ENCODE peak calls at places on chromosomes 5 and 9, in seven cellular contexts. One of them, this sample, is unnamed.

GRCh38 chr5:16018970-16019369 is 160.6 kb downstream of the MARCHF11 start:
- DNase-seq in mesendoderm: no peak
- DNase-seq in H9: no peak
- DNase-seq in mesenchymal stem cell: no peak
- DNase-seq in neuronal stem cell: no peak
- DNase-seq in IMR-90: no peak
- DNase-seq in trophoblast cell: no peak
- DNase-seq in this sample: no peak

GRCh38 chr5:105506692-105507277 is 1944.2 kb upstream of the NUDT12 start:
- DNase-seq in H9: peak
- DNase-seq in mesenchymal stem cell: peak
- DNase-seq in neuronal stem cell: no peak
- DNase-seq in mesendoderm: peak
- DNase-seq in trophoblast cell: peak
- DNase-seq in IMR-90: peak
- DNase-seq in this sample: no peak

GRCh38 chr5:82406200-82406773 is 128.1 kb upstream of the RPS23 start:
- DNase-seq in IMR-90: peak
- DNase-seq in mesendoderm: peak
- DNase-seq in H9: no peak
- DNase-seq in trophoblast cell: peak
- DNase-seq in mesenchymal stem cell: peak
- DNase-seq in neuronal stem cell: no peak
- DNase-seq in this sample: no peak

GRCh38 chr9:129161534-129161837 is 16.6 kb downstream of the IER5L start:
- DNase-seq in H9: no peak
- DNase-seq in neuronal stem cell: no peak
- DNase-seq in IMR-90: no peak
- DNase-seq in mesendoderm: no peak
- DNase-seq in mesenchymal stem cell: no peak
- DNase-seq in trophoblast cell: no peak
- DNase-seq in this sample: no peak

GRCh38 chr5:43873791-43874190 is 270.8 kb downstream of the NNT start:
- DNase-seq in neuronal stem cell: no peak
- DNase-seq in trophoblast cell: peak
- DNase-seq in IMR-90: no peak
- DNase-seq in mesendoderm: no peak
- DNase-seq in mesenchymal stem cell: no peak
- DNase-seq in H9: no peak
- DNase-seq in this sample: no peak

GRCh38 chr5:141805874-141806273 is 72.3 kb downstream of the PCDH1 start:
- DNase-seq in trophoblast cell: no peak
- DNase-seq in mesendoderm: no peak
- DNase-seq in H9: no peak
- DNase-seq in neuronal stem cell: no peak
- DNase-seq in IMR-90: no peak
- DNase-seq in mesenchymal stem cell: no peak
- DNase-seq in this sample: no peak

GRCh38 chr5:137291031-137291430 is 208.1 kb downstream of the SPOCK1 start:
- DNase-seq in neuronal stem cell: no peak
- DNase-seq in mesendoderm: no peak
- DNase-seq in trophoblast cell: no peak
- DNase-seq in IMR-90: no peak
- DNase-seq in H9: no peak
- DNase-seq in mesenchymal stem cell: no peak
- DNase-seq in this sample: no peak

GRCh38 chr9:90942555-90942954 is 140.9 kb downstream of the SYK start:
- DNase-seq in mesendoderm: no peak
- DNase-seq in H9: no peak
- DNase-seq in trophoblast cell: no peak
- DNase-seq in neuronal stem cell: no peak
- DNase-seq in mesenchymal stem cell: no peak
- DNase-seq in IMR-90: peak
- DNase-seq in this sample: no peak

GRCh38 chr5:121668635-121669034 is 183.0 kb upstream of the FTMT start:
- DNase-seq in H9: no peak
- DNase-seq in mesendoderm: peak
- DNase-seq in neuronal stem cell: no peak
- DNase-seq in mesenchymal stem cell: peak
- DNase-seq in trophoblast cell: no peak
- DNase-seq in IMR-90: no peak
- DNase-seq in this sample: no peak

GRCh38 chr9:98047002-98047401 is 9.5 kb upstream of the NANS start:
- DNase-seq in mesenchymal stem cell: no peak
- DNase-seq in mesendoderm: no peak
- DNase-seq in H9: no peak
- DNase-seq in IMR-90: no peak
- DNase-seq in trophoblast cell: no peak
- DNase-seq in neuronal stem cell: no peak
- DNase-seq in this sample: no peak

GRCh38 chr5:33299621-33300208 is 141.1 kb upstream of the TARS1 start:
- DNase-seq in mesendoderm: peak
- DNase-seq in H9: no peak
- DNase-seq in mesenchymal stem cell: peak
- DNase-seq in trophoblast cell: peak
- DNase-seq in neuronal stem cell: no peak
- DNase-seq in IMR-90: peak
- DNase-seq in this sample: no peak

GRCh38 chr5:40486437-40487270 is 193.1 kb upstream of the PTGER4 start:
- DNase-seq in IMR-90: peak
- DNase-seq in neuronal stem cell: no peak
- DNase-seq in mesendoderm: no peak
- DNase-seq in H9: no peak
- DNase-seq in mesenchymal stem cell: no peak
- DNase-seq in trophoblast cell: peak
- DNase-seq in this sample: no peak

GRCh38 chr5:14925326-14925725 is 53.7 kb upstream of the ANKH start:
- DNase-seq in mesendoderm: no peak
- DNase-seq in trophoblast cell: no peak
- DNase-seq in H9: no peak
- DNase-seq in IMR-90: peak
- DNase-seq in mesenchymal stem cell: peak
- DNase-seq in neuronal stem cell: no peak
- DNase-seq in this sample: no peak

GRCh38 chr5:31638748-31639418 is at the start of gene PDZD2:
- DNase-seq in mesendoderm: peak
- DNase-seq in H9: peak
- DNase-seq in trophoblast cell: peak
- DNase-seq in IMR-90: peak
- DNase-seq in mesenchymal stem cell: peak
- DNase-seq in neuronal stem cell: peak
- DNase-seq in this sample: peak

GRCh38 chr5:31640024-31640423 is 1.1 kb downstream of the PDZD2 start:
- DNase-seq in IMR-90: no peak
- DNase-seq in trophoblast cell: peak
- DNase-seq in H9: peak
- DNase-seq in mesenchymal stem cell: peak
- DNase-seq in neuronal stem cell: no peak
- DNase-seq in mesendoderm: peak
- DNase-seq in this sample: no peak

GRCh38 chr5:31641059-31641458 is 2.1 kb downstream of the PDZD2 start:
- DNase-seq in trophoblast cell: no peak
- DNase-seq in neuronal stem cell: no peak
- DNase-seq in mesenchymal stem cell: no peak
- DNase-seq in H9: no peak
- DNase-seq in mesendoderm: no peak
- DNase-seq in IMR-90: no peak
- DNase-seq in this sample: no peak

GRCh38 chr5:31639488-31640011 is 619 bp downstream of the PDZD2 start:
- DNase-seq in trophoblast cell: no peak
- DNase-seq in mesendoderm: peak
- DNase-seq in mesenchymal stem cell: peak
- DNase-seq in IMR-90: no peak
- DNase-seq in H9: no peak
- DNase-seq in neuronal stem cell: no peak
- DNase-seq in this sample: peak

GRCh38 chr5:31640573-31640972 is 1.6 kb downstream of the PDZD2 start:
- DNase-seq in mesenchymal stem cell: no peak
- DNase-seq in neuronal stem cell: no peak
- DNase-seq in IMR-90: no peak
- DNase-seq in mesendoderm: no peak
- DNase-seq in trophoblast cell: no peak
- DNase-seq in H9: no peak
- DNase-seq in this sample: no peak
- H2BK120ac ChIP-seq in mesenchymal stem cell: no peak
- H2BK120ac ChIP-seq in neuronal stem cell: no peak
- H2BK120ac ChIP-seq in IMR-90: no peak
- H2BK120ac ChIP-seq in mesendoderm: no peak
- H2BK120ac ChIP-seq in trophoblast cell: no peak
- H2BK120ac ChIP-seq in H9: no peak
- H2BK120ac ChIP-seq in this sample: no peak

GRCh38 chr9:36164361-36164760 is 4.8 kb upstream of the CCIN start:
- DNase-seq in trophoblast cell: no peak
- DNase-seq in mesendoderm: peak
- DNase-seq in mesenchymal stem cell: no peak
- DNase-seq in neuronal stem cell: no peak
- DNase-seq in H9: no peak
- DNase-seq in IMR-90: no peak
- DNase-seq in this sample: no peak
- H2BK120ac ChIP-seq in trophoblast cell: no peak
- H2BK120ac ChIP-seq in mesendoderm: peak
- H2BK120ac ChIP-seq in mesenchymal stem cell: no peak
- H2BK120ac ChIP-seq in neuronal stem cell: no peak
- H2BK120ac ChIP-seq in H9: no peak
- H2BK120ac ChIP-seq in IMR-90: peak
- H2BK120ac ChIP-seq in this sample: no peak

GRCh38 chr5:125140855-125141254 is 394.4 kb upstream of the ZNF608 start:
- DNase-seq in H9: no peak
- DNase-seq in trophoblast cell: no peak
- DNase-seq in mesendoderm: no peak
- DNase-seq in mesenchymal stem cell: peak
- DNase-seq in neuronal stem cell: no peak
- DNase-seq in IMR-90: peak
- DNase-seq in this sample: no peak
- H2BK120ac ChIP-seq in H9: no peak
- H2BK120ac ChIP-seq in trophoblast cell: no peak
- H2BK120ac ChIP-seq in mesendoderm: no peak
- H2BK120ac ChIP-seq in mesenchymal stem cell: no peak
- H2BK120ac ChIP-seq in neuronal stem cell: no peak
- H2BK120ac ChIP-seq in IMR-90: peak
- H2BK120ac ChIP-seq in this sample: no peak

GRCh38 chr9:112520069-112520468 is 33.4 kb downstream of the KIAA1958 start:
- DNase-seq in H9: no peak
- DNase-seq in neuronal stem cell: no peak
- DNase-seq in trophoblast cell: no peak
- DNase-seq in mesendoderm: no peak
- DNase-seq in IMR-90: no peak
- DNase-seq in mesenchymal stem cell: no peak
- DNase-seq in this sample: no peak

GRCh38 chr9:112516769-112517168 is 30.1 kb downstream of the KIAA1958 start:
- DNase-seq in neuronal stem cell: no peak
- DNase-seq in mesenchymal stem cell: no peak
- DNase-seq in trophoblast cell: no peak
- DNase-seq in mesendoderm: no peak
- DNase-seq in IMR-90: no peak
- DNase-seq in H9: no peak
- DNase-seq in this sample: no peak

DNA sequence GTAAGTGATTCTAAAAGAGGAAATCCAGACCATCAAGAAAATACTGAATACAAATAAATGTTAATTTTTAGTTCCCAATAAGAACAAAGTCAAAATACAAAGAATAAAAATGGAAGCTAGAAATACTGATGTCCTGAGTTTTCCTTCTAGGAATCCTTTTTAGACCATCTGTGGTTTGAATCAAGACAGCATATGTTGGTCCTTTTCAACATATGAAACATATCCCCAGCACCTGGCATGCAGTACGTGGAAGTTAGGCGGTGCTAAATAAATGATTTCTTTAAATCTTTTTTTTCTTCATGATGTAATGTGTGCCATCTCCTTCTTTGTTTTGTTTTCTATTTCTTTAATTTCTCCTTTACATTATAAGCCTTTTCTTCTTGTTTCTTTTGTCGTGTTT is 34.0 kb downstream of the KIAA1958 start:
- DNase-seq in trophoblast cell: no peak
- DNase-seq in mesendoderm: no peak
- DNase-seq in IMR-90: no peak
- DNase-seq in neuronal stem cell: no peak
- DNase-seq in H9: no peak
- DNase-seq in mesenchymal stem cell: no peak
- DNase-seq in this sample: no peak
- H2BK120ac ChIP-seq in trophoblast cell: no peak
- H2BK120ac ChIP-seq in mesendoderm: no peak
- H2BK120ac ChIP-seq in IMR-90: no peak
- H2BK120ac ChIP-seq in neuronal stem cell: no peak
- H2BK120ac ChIP-seq in H9: no peak
- H2BK120ac ChIP-seq in mesenchymal stem cell: no peak
- H2BK120ac ChIP-seq in this sample: no peak

This sample was measured in H1.